ENCODE peak calls at places on chromosomes 5 and 9, in seven cellular contexts. U is ecto neural progenitor cell, J is iris pigment epithelial cell, G is fibroblast of the aortic adventitia, O is activated T-cell treated with anti-CD3 and anti-CD28 coated beads for 4 hours, A is HTR-8/SVneo, Y is LNCaP clone FGC. E is an unnamed sample.

GRCh38 chr5:141637266-141637692 is 482 bp downstream of the RELL2 start:
- DNase-seq in G (no peak), U (peak; percentile 66), O (peak; percentile 43), J (no peak), Y (no peak), A (no peak), E (no peak)

GRCh38 chr5:30413540-30413939 is 779.9 kb upstream of the CDH6 start:
- DNase-seq in U (no peak), Y (no peak), G (peak; percentile 7), J (no peak), A (no peak), O (no peak), E (no peak)

GRCh38 chr9:127519301-127520166 is 68.2 kb downstream of the LRSAM1 start:
- DNase-seq in A (peak; percentile 90), U (peak; percentile 34), O (no peak), G (peak; percentile 96), J (peak; percentile 99), Y (no peak), E (peak; percentile 95)

GRCh38 chr9:105295986-105296385 is 51.5 kb downstream of the SLC44A1 start:
- DNase-seq in Y (no peak), G (peak; percentile 22), A (no peak), O (no peak), U (no peak), J (no peak), E (peak; percentile 24)

GRCh38 chr9:136734837-136735496 is 7.8 kb downstream of the LCN10 start:
- DNase-seq in J (no peak), Y (no peak), O (no peak), U (no peak), A (no peak), G (no peak), E (no peak)

GRCh38 chr5:32690153-32690552 is 21.0 kb upstream of the NPR3 start:
- DNase-seq in J (no peak), O (no peak), Y (no peak), A (no peak), G (no peak), U (no peak), E (no peak)

GRCh38 chr5:126219616-126220015 is 203.6 kb upstream of the GRAMD2B start:
- DNase-seq in A (no peak), U (no peak), J (no peak), Y (no peak), O (no peak), G (no peak), E (no peak)

GRCh38 chr5:82748688-82749091 is 328.5 kb downstream of the TMEM167A start:
- DNase-seq in A (no peak), U (no peak), O (no peak), J (no peak), G (peak; percentile 2), Y (no peak), E (peak; percentile 52)

GRCh38 chr9:38334234-38334633 is 58.3 kb upstream of the ALDH1B1 start:
- DNase-seq in O (no peak), J (no peak), Y (no peak), U (no peak), G (no peak), A (no peak), E (no peak)

GRCh38 chr5:142585451-142585850 is 100.4 kb downstream of the FGF1 start:
- DNase-seq in O (no peak), G (no peak), Y (no peak), U (no peak), A (no peak), J (no peak), E (no peak)

GRCh38 chr5:31036407-31036806 is 157.1 kb upstream of the CDH6 start:
- DNase-seq in A (peak; percentile 56), Y (no peak), G (peak; percentile 75), U (no peak), J (peak; percentile 76), O (no peak), E (peak; percentile 39)

GRCh38 chr9:136201174-136201573 is 3.8 kb downstream of the LHX3 start:
- DNase-seq in J (no peak), O (no peak), Y (no peak), A (no peak), U (no peak), G (no peak), E (no peak)

GRCh38 chr9:79107911-79108676 is 463.7 kb upstream of the TLE4 start:
- DNase-seq in Y (no peak), U (no peak), J (peak; percentile 13), A (no peak), G (no peak), O (no peak), E (no peak)

GRCh38 chr9:2622361-2623045 is 916 bp downstream of the VLDLR start:
- DNase-seq in O (no peak), U (peak; percentile 61), G (peak; percentile 27), A (peak; percentile 20), Y (no peak), J (peak; percentile 9), E (peak; percentile 24)

GRCh38 chr5:1751864-1752822 is 47.5 kb downstream of the MRPL36 start:
- DNase-seq in G (no peak), J (no peak), Y (no peak), O (no peak), U (peak; percentile 37), A (no peak), E (no peak)

GRCh38 chr9:136157477-136158265 is 39.0 kb upstream of the TMEM250 start:
- DNase-seq in A (no peak), U (no peak), J (no peak), O (no peak), Y (no peak), G (peak; percentile 17), E (peak; percentile 75)

GRCh38 chr5:110726249-110727024 is at the start of gene TMEM232:
- DNase-seq in Y (peak; percentile 71), U (peak; percentile 81), A (no peak), G (peak; percentile 63), J (peak; percentile 77), O (peak; percentile 60), E (peak; percentile 79)

GRCh38 chr5:68265347-68265746 is 49.8 kb downstream of the PIK3R1 start:
- DNase-seq in O (no peak), U (no peak), A (no peak), G (no peak), J (no peak), Y (no peak), E (no peak)

GRCh38 chr9:14907360-14907685 is 2.9 kb downstream of the FREM1 start:
- DNase-seq in O (no peak), A (no peak), U (peak; percentile 57), J (no peak), Y (no peak), G (no peak), E (no peak)

GRCh38 chr5:75265731-75266130 is 29.1 kb upstream of the ANKRD31 start:
- DNase-seq in A (peak; percentile 19), O (no peak), G (peak; percentile 57), J (peak; percentile 44), Y (no peak), U (no peak), E (peak; percentile 28)

GRCh38 chr9:129399301-129399990 is 221.4 kb upstream of the IER5L start:
- DNase-seq in O (no peak), Y (no peak), J (no peak), U (peak; percentile 49), A (no peak), G (no peak), E (no peak)

GRCh38 chr9:116274293-116274692 is 120.7 kb downstream of the PAPPA start:
- DNase-seq in J (peak; percentile 85), Y (no peak), U (no peak), A (no peak), G (peak; percentile 75), O (no peak), E (no peak)

GRCh38 chr9:89664896-89665329 is 60.1 kb downstream of the GADD45G start:
- DNase-seq in Y (peak; percentile 99), J (no peak), A (no peak), U (no peak), O (no peak), G (no peak), E (no peak)

GRCh38 chr9:78288214-78288892 is 8.6 kb upstream of the PSAT1 start:
- DNase-seq in J (no peak), Y (no peak), G (no peak), A (no peak), O (no peak), U (no peak), E (no peak)